ENCODE peak calls at places on chromosomes 5 and 9, in eight cellular contexts. H is EL; M is neural progenitor cell; S is frontal cortex; F is EH; Z is stimulated activated CD4-positive, alpha-beta T cell treated with anti-CD3 and anti-CD28 coated beads, Interleukin-1b, Interleukin-23, amount 100 ng/mL, for 4 hours; J is fibroblast of mammary gland; C is NCI-H774. V is an unnamed sample.

GRCh38 chr9:135887585-135888050 is 19.7 kb downstream of the CAMSAP1 start:
- DNase-seq in H (no peak), M (peak), S (peak), F (no peak), Z (peak), J (no peak), C (no peak), V (no peak)

GRCh38 chr5:32076699-32077695 is 97.1 kb downstream of the GOLPH3 start:
- DNase-seq in H (peak), M (peak), S (peak), F (peak), Z (no peak), J (peak), C (peak), V (peak)

GRCh38 chr5:95261369-95262175 is 23.3 kb downstream of the MCTP1 start:
- DNase-seq in H (peak), M (no peak), S (no peak), F (peak), Z (no peak), J (peak), C (no peak), V (no peak)

GRCh38 chr9:86809151-86809550 is 138.2 kb downstream of the GAS1 start:
- DNase-seq in H (no peak), M (no peak), S (no peak), F (no peak), Z (no peak), J (no peak), C (no peak), V (no peak)

GRCh38 chr9:124261787-124262595 is 4.2 kb downstream of the NEK6 start:
- DNase-seq in H (no peak), M (no peak), S (no peak), F (no peak), Z (no peak), J (no peak), C (no peak), V (no peak)

GRCh38 chr5:132237670-132238069 is 10.0 kb upstream of the P4HA2 start:
- DNase-seq in H (no peak), M (no peak), S (no peak), F (no peak), Z (no peak), J (no peak), C (no peak), V (no peak)

GRCh38 chr5:107669543-107670027 is 1.2 kb downstream of the EFNA5 start:
- DNase-seq in H (peak), M (peak), S (no peak), F (no peak), Z (no peak), J (peak), C (peak), V (no peak)

GRCh38 chr5:761854-762685 is 22.5 kb downstream of the ZDHHC11B start:
- DNase-seq in H (no peak), M (no peak), S (peak), F (no peak), Z (no peak), J (no peak), C (peak), V (no peak)

GRCh38 chr5:111810087-111810486 is 53.1 kb upstream of the NREP start:
- DNase-seq in H (no peak), M (no peak), S (no peak), F (no peak), Z (no peak), J (peak), C (no peak), V (no peak)

GRCh38 chr9:135372501-135373008 is 107.0 kb upstream of the PPP1R26 start:
- DNase-seq in H (no peak), M (no peak), S (no peak), F (no peak), Z (no peak), J (no peak), C (no peak), V (no peak)

GRCh38 chr9:134403682-134404301 is 77.5 kb downstream of the RXRA start:
- DNase-seq in H (peak), M (no peak), S (no peak), F (peak), Z (no peak), J (peak), C (no peak), V (no peak)

V was measured in neuronal stem cell.